ENCODE peak calls at places on chromosomes 3 and 15, in six cellular contexts. One of them, this sample, is unnamed. For H3K4me1, the result is how much of the 10 kb centered on the place peaks cover.

GRCh38 chr3:126352476-126353454 is 4.4 kb downstream of the KLF15 start:
- DNase-seq in heart right ventricle: no peak
- DNase-seq in tibial artery: peak
- DNase-seq in suprapubic skin: peak
- DNase-seq in fibroblast of lung: peak
- DNase-seq in colonic mucosa: no peak
- DNase-seq in this sample: peak

GRCh38 chr3:186875708-186876107 is 33.2 kb downstream of the ADIPOQ start:
- DNase-seq in tibial artery: no peak
- DNase-seq in colonic mucosa: no peak
- DNase-seq in suprapubic skin: no peak
- DNase-seq in heart right ventricle: no peak
- DNase-seq in fibroblast of lung: no peak
- DNase-seq in this sample: no peak

GRCh38 chr3:101988591-101988990 is 139.3 kb downstream of the NFKBIZ start:
- DNase-seq in tibial artery: no peak
- DNase-seq in colonic mucosa: no peak
- DNase-seq in heart right ventricle: no peak
- DNase-seq in fibroblast of lung: no peak
- DNase-seq in suprapubic skin: no peak
- DNase-seq in this sample: no peak

GRCh38 chr15:92811514-92811913 is 88.6 kb upstream of the CHD2 start:
- DNase-seq in colonic mucosa: peak
- DNase-seq in tibial artery: no peak
- DNase-seq in suprapubic skin: peak
- DNase-seq in fibroblast of lung: no peak
- DNase-seq in heart right ventricle: no peak
- DNase-seq in this sample: no peak

GRCh38 chr3:27166888-27167287 is 202.3 kb downstream of the NEK10 start:
- DNase-seq in tibial artery: peak
- DNase-seq in suprapubic skin: no peak
- DNase-seq in heart right ventricle: no peak
- DNase-seq in colonic mucosa: no peak
- DNase-seq in fibroblast of lung: peak
- DNase-seq in this sample: no peak

GRCh38 chr3:161420746-161421145 is 49.4 kb upstream of the SPTSSB start:
- DNase-seq in suprapubic skin: no peak
- DNase-seq in tibial artery: no peak
- DNase-seq in heart right ventricle: no peak
- DNase-seq in colonic mucosa: no peak
- DNase-seq in fibroblast of lung: no peak
- DNase-seq in this sample: no peak

GRCh38 chr3:45978348-45978747 is 17.3 kb downstream of the FYCO1 start:
- DNase-seq in fibroblast of lung: no peak
- DNase-seq in heart right ventricle: no peak
- DNase-seq in tibial artery: no peak
- DNase-seq in suprapubic skin: no peak
- DNase-seq in colonic mucosa: peak
- DNase-seq in this sample: no peak

GRCh38 chr3:45023675-45024074 is 2.4 kb upstream of the CLEC3B start:
- DNase-seq in suprapubic skin: no peak
- DNase-seq in colonic mucosa: no peak
- DNase-seq in fibroblast of lung: no peak
- DNase-seq in heart right ventricle: no peak
- DNase-seq in tibial artery: no peak
- DNase-seq in this sample: no peak

GRCh38 chr3:28840976-28841376 is 439.9 kb upstream of the RBMS3 start:
- DNase-seq in fibroblast of lung: no peak
- DNase-seq in suprapubic skin: no peak
- DNase-seq in tibial artery: no peak
- DNase-seq in colonic mucosa: no peak
- DNase-seq in heart right ventricle: no peak
- DNase-seq in this sample: no peak

GRCh38 chr3:110577856-110578255 is 493.8 kb upstream of the NECTIN3 start:
- DNase-seq in heart right ventricle: no peak
- DNase-seq in colonic mucosa: no peak
- DNase-seq in tibial artery: no peak
- DNase-seq in suprapubic skin: no peak
- DNase-seq in fibroblast of lung: no peak
- DNase-seq in this sample: no peak

GRCh38 chr3:73327052-73327451 is 265.6 kb downstream of the EBLN2 start:
- DNase-seq in tibial artery: no peak
- DNase-seq in heart right ventricle: no peak
- DNase-seq in suprapubic skin: no peak
- DNase-seq in colonic mucosa: no peak
- DNase-seq in fibroblast of lung: no peak
- DNase-seq in this sample: no peak
- H3K4me1 ChIP-seq in tibial artery: under half
- H3K4me1 ChIP-seq in heart right ventricle: under half
- H3K4me1 ChIP-seq in suprapubic skin: under half
- H3K4me1 ChIP-seq in colonic mucosa: under half
- H3K4me1 ChIP-seq in fibroblast of lung: under half
- H3K4me1 ChIP-seq in this sample: under half

DNA sequence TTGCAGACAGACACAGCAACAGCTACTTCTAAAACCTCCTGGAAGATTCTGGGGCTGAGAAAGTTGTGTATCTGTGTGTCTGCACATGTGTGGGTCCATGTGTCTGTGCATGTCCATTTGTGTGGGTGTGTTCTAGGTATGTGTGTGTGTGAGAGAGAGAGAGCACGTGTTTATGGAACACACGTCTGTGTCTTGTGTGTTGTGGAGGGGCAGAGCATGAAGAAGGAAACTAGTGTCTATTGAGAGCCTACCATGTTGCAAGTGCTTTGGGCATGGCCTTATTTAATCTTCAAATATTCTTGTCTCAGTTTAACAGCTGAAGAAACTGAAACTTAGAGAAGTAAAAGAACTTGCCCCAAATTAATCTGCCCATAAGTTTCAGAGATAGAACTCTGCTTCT is 327.5 kb downstream of the UACA start:
- DNase-seq in heart right ventricle: no peak
- DNase-seq in colonic mucosa: no peak
- DNase-seq in tibial artery: peak
- DNase-seq in suprapubic skin: no peak
- DNase-seq in fibroblast of lung: no peak
- DNase-seq in this sample: no peak
- H3K27ac ChIP-seq in heart right ventricle: no peak
- H3K27ac ChIP-seq in colonic mucosa: no peak
- H3K27ac ChIP-seq in tibial artery: no peak
- H3K27ac ChIP-seq in suprapubic skin: no peak
- H3K27ac ChIP-seq in fibroblast of lung: no peak
- H3K27ac ChIP-seq in this sample: no peak

GRCh38 chr15:38672814-38673292 is 108.2 kb upstream of the RASGRP1 start:
- DNase-seq in heart right ventricle: no peak
- DNase-seq in fibroblast of lung: no peak
- DNase-seq in colonic mucosa: no peak
- DNase-seq in suprapubic skin: no peak
- DNase-seq in tibial artery: no peak
- DNase-seq in this sample: no peak
- H3K4me1 ChIP-seq in heart right ventricle: under half
- H3K4me1 ChIP-seq in fibroblast of lung: under half
- H3K4me1 ChIP-seq in colonic mucosa: under half
- H3K4me1 ChIP-seq in suprapubic skin: under half
- H3K4me1 ChIP-seq in tibial artery: under half
- H3K4me1 ChIP-seq in this sample: under half

GRCh38 chr3:43691120-43692002 is 623 bp downstream of the ABHD5 start:
- DNase-seq in suprapubic skin: peak
- DNase-seq in tibial artery: peak
- DNase-seq in fibroblast of lung: peak
- DNase-seq in colonic mucosa: peak
- DNase-seq in heart right ventricle: peak
- DNase-seq in this sample: peak
- H3K27ac ChIP-seq in suprapubic skin: peak
- H3K27ac ChIP-seq in tibial artery: peak
- H3K27ac ChIP-seq in fibroblast of lung: peak
- H3K27ac ChIP-seq in colonic mucosa: peak
- H3K27ac ChIP-seq in heart right ventricle: peak
- H3K27ac ChIP-seq in this sample: peak

DNA sequence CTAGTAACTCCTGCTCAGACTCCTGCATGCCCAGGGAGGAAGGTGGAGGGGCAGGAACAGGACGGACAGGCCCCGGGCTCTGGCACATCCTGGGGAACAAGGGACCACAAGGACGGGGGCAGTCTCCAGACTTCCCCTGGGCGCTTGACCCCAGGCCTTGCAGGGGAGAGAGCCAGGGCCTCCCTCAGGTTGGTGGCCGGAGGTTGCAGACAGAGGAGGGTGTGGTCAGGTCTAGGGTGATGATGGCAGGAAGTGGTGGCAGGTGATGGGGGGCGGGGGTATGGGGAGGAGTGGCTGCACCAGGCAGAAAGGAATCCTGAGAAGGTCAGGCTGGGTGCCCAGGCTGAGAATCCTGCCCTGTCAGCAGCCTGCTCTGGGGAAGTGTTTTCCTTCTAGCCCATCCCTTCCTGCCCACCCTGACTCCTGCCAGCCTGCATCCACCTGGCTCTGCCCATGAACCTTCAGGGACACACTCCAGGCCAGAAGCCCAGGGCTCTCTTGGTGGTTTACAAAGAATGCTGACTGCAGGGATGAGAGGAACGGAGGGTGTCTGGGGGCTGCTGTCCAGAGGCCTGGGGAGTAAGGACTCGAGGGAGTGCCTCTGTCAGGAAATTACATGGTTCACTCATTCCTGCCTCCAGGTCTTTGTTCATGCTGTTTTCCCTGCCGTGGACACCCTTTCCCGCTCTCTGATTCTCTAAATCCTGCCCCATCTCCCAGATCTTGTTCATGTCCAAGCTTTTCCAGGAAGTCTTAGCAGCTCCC is 15.8 kb downstream of the LOXL1 start:
- DNase-seq in suprapubic skin: no peak
- DNase-seq in colonic mucosa: no peak
- DNase-seq in fibroblast of lung: no peak
- DNase-seq in tibial artery: peak
- DNase-seq in heart right ventricle: no peak
- DNase-seq in this sample: peak
- H3K4me1 ChIP-seq in suprapubic skin: under half
- H3K4me1 ChIP-seq in colonic mucosa: under half
- H3K4me1 ChIP-seq in fibroblast of lung: under half
- H3K4me1 ChIP-seq in tibial artery: half or more
- H3K4me1 ChIP-seq in heart right ventricle: half or more
- H3K4me1 ChIP-seq in this sample: under half

This sample was measured in aorta.